ENCODE peak calls at places on chromosomes 5 and 9, in four cellular contexts. K is HCT116, J is HepG2, B is K562. G is an unnamed sample.

GRCh38 chr9:112176410-112177010 is 1.4 kb upstream of the SUSD1 start:
- DNase-seq in K (no peak), B (no peak), J (peak), G (no peak)

GRCh38 chr9:14043491-14043890 is 270.4 kb downstream of the NFIB start:
- DNase-seq in B (no peak), K (no peak), J (no peak), G (no peak)

GRCh38 chr9:123445981-123446610 is 90.1 kb downstream of the CRB2 start:
- DNase-seq in B (peak), J (no peak), K (peak), G (no peak)

GRCh38 chr5:94613583-94613982 is 4.8 kb downstream of the KIAA0825 start:
- DNase-seq in B (no peak), J (peak), K (peak), G (peak)

GRCh38 chr5:140925806-140926205 is 293 bp upstream of the PCDHAC1 start:
- DNase-seq in B (no peak), K (no peak), J (no peak), G (peak)

GRCh38 chr9:129697111-129697955 is 31.9 kb downstream of the PRRX2 start:
- DNase-seq in B (peak), J (no peak), K (no peak), G (peak)

GRCh38 chr5:141223112-141223783 is at the start of gene PCDHB14:
- DNase-seq in J (peak), K (peak), B (peak), G (peak)

GRCh38 chr9:97470076-97470475 is 31.4 kb upstream of the TMOD1 start:
- DNase-seq in B (no peak), J (no peak), K (peak), G (peak)

GRCh38 chr5:87120518-87121314 is 147.0 kb upstream of the RASA1 start:
- DNase-seq in J (no peak), K (peak), B (no peak), G (peak)

DNA sequence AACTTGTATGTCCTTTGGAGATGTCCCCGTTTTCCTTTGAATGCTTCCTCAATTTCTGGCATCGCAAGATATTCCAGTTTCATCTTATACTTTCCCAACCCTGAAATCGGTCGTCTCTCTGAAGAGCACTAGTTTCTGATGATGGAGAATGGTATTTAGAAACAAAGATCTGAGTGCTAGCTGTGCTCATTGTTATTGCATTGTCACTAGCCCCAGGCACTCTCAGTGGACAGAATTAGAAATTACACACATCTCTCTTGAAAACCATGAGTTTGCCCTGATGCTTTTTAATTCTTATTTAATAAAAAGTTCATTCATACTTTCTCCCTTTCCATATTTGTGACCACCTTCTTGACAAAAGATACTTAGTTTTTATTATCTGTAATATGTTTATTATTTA is 67.7 kb downstream of the C9orf152 start:
- DNase-seq in K (no peak), B (no peak), J (no peak), G (no peak)
- TF ChIP-seq JUND in K (no peak), B (no peak), J (no peak), G (no peak)

GRCh38 chr5:39951070-39951469 is 526.3 kb upstream of the DAB2 start:
- DNase-seq in K (no peak), J (no peak), B (no peak), G (no peak)

GRCh38 chr5:39947657-39948056 is 522.9 kb upstream of the DAB2 start:
- DNase-seq in J (no peak), K (no peak), B (no peak), G (no peak)

GRCh38 chr5:39943811-39944210 is 519.0 kb upstream of the DAB2 start:
- DNase-seq in K (no peak), J (no peak), B (no peak), G (no peak)

DNA sequence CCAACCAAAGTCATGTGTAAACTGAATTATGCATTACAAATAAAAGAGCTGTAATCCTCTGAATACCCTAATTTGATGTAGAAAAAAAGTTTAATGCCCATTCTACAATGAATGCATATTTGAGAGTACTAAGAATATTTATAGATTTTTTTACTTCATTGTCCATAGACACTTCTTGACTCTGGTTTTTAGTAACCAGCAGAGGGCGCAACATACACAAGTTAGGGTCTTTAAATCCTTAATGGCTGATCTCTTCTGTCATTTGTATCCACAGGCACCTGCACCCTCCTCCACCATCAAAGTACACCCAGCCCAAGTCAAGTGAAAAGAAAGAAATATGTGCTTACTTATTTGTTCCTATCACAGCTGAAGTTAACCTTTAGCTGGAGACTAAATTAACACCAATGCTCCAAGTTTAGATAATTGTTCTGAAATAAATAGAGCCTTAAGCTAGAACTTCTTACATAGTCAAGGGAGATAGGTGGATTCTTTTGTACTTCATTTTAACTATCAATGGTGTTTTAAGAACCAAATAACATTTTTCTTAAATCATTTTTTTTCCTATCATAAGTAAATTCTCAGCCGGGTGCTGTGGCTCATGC is 524.2 kb upstream of the DAB2 start:
- DNase-seq in J (peak), K (peak), B (peak), G (peak)
- TF ChIP-seq JUND in J (no peak), K (no peak), B (no peak), G (no peak)

DNA sequence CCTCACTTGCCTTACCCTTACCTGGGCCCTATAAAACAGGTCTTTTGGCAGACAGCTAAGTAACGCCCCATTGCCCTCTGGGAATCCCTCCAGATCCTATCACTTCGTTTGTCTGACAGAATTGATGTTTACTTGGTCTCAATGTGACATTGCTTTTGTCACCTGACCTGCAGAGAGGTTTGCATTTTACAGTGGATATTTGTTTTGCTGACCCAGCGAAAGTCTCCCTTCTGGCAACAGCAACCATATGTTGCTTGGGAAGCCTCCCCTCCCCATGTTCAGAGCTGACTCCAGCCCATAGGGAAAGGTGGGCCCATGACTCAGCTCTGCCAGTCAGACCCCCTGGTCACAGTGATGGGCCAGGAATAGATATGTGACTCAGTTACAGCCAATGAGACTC is 54.0 kb upstream of the LARP1 start:
- DNase-seq in J (peak), B (no peak), K (no peak), G (no peak)
- TF ChIP-seq JUND in J (no peak), B (no peak), K (no peak), G (no peak)

GRCh38 chr5:27908341-27908740 is 870.0 kb upstream of the CDH9 start:
- DNase-seq in J (no peak), B (no peak), K (no peak), G (no peak)

GRCh38 chr5:27906481-27906880 is 868.1 kb upstream of the CDH9 start:
- DNase-seq in B (no peak), K (no peak), J (no peak), G (no peak)

GRCh38 chr5:27906911-27907590 is 868.7 kb upstream of the CDH9 start:
- DNase-seq in B (no peak), J (peak), K (no peak), G (no peak)

DNA sequence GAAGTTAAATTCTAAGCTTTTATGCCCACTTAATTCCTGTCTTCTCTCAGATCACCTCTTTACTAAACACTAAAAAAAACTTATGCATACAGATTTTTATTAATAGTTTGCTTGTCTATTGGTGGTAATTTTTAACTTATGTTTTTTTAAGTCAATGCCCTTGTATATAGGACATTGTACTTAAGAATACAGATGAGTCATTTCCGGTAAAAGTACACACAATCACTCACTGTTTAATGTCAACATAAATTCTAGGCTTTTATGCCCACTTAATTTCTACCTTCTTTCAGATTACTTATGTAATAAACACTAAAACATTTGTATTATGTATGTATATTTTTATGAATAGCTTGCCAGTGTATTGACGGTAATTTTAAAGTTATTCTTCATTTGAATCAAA is 872.8 kb upstream of the CDH9 start:
- DNase-seq in B (no peak), J (peak), K (no peak), G (no peak)
- TF ChIP-seq JUND in B (no peak), J (no peak), K (no peak), G (no peak)

DNA sequence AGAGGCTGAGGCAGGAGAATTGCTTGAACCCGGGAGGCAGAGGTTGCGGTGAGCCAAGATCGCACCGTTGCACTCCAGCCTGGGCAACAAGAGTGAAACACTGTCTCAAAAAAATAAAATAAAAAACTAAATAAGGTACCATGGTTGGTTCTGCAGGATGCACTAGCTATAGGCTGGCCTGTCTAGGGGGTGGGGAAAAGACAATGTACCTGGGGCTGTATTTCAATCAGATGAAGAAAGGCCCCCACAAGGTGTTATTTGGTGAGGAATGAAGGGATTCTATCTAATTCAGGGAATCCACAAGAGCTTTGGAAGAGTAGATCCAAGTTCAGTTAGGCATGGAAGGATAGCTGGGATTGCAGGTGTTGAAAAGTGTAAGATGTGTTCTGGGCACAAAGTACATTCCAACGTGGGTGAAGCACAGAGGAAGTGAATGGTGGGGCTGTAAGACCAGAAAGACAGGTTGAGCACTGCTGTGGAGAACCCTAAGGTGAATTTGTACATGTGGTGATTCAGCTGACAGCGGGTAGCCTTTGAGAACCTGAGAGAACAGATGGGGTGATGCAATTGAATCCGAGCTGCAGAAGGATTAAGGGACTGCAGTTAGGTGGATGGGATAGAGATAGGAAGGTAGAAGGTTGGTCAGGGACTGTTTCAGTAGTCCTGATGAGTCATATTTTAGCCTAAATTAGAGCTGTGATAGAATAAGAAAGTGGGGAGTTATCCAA is 71.8 kb downstream of the CAST start:
- DNase-seq in K (peak), J (no peak), B (no peak), G (peak)
- TF ChIP-seq JUND in K (peak), J (no peak), B (peak), G (peak)

GRCh38 chr5:167378894-167379723 is 912.3 kb upstream of the WWC1 start:
- DNase-seq in J (no peak), K (no peak), B (no peak), G (no peak)

GRCh38 chr5:167375125-167375524 is 916.3 kb upstream of the WWC1 start:
- DNase-seq in J (no peak), B (no peak), K (no peak), G (no peak)
- TF ChIP-seq JUND in J (no peak), B (no peak), K (no peak), G (no peak)